ENCODE peak calls at places on chromosomes 2 and 18, in six cellular contexts. M, Y, L, R, F and T are unnamed samples. For H3K4me1, the result is how much of the 10 kb centered on the place peaks cover.

GRCh38 chr2:8510519-8510918 is 171.3 kb upstream of the ID2 start:
- DNase-seq in M (no peak), Y (no peak), L (no peak), R (peak), F (no peak), T (no peak)

GRCh38 chr2:38268691-38269309 is 108.3 kb downstream of the ATL2 start:
- DNase-seq in M (no peak), Y (no peak), L (no peak), R (no peak), F (no peak), T (no peak)

GRCh38 chr18:59607471-59607870 is 89.8 kb downstream of the CCBE1 start:
- DNase-seq in M (no peak), Y (peak), L (no peak), R (no peak), F (no peak), T (no peak)

GRCh38 chr2:42342061-42342794 is 18.8 kb downstream of the COX7A2L start:
- DNase-seq in M (peak), Y (peak), L (no peak), R (peak), F (peak), T (no peak)

GRCh38 chr2:11631462-11631861 is 38.5 kb downstream of the NTSR2 start:
- DNase-seq in M (no peak), Y (no peak), L (no peak), R (no peak), F (no peak), T (peak)

GRCh38 chr18:37654711-37655369 is 89.2 kb upstream of the CELF4 start:
- DNase-seq in M (no peak), Y (peak), L (no peak), R (no peak), F (no peak), T (no peak)

GRCh38 chr18:76958692-76959341 is 136.5 kb downstream of the ZNF236 start:
- DNase-seq in M (no peak), Y (no peak), L (no peak), R (no peak), F (peak), T (no peak)

GRCh38 chr2:85600951-85601770 is 1.3 kb downstream of the TMEM150A start:
- DNase-seq in M (no peak), Y (no peak), L (no peak), R (no peak), F (no peak), T (no peak)

GRCh38 chr18:42190643-42191042 is 235.6 kb downstream of the PIK3C3 start:
- DNase-seq in M (no peak), Y (no peak), L (no peak), R (no peak), F (no peak), T (no peak)

GRCh38 chr18:23828426-23828825 is 139.2 kb downstream of the LAMA3 start:
- DNase-seq in M (no peak), Y (peak), L (no peak), R (no peak), F (peak), T (no peak)

GRCh38 chr2:100065029-100065428 is 77.4 kb downstream of the AFF3 start:
- DNase-seq in M (no peak), Y (no peak), L (no peak), R (no peak), F (no peak), T (no peak)

GRCh38 chr2:12556762-12557161 is 160.0 kb upstream of the TRIB2 start:
- DNase-seq in M (no peak), Y (no peak), L (no peak), R (no peak), F (peak), T (no peak)

GRCh38 chr18:23618862-23619387 is 32.6 kb upstream of the NPC1 start:
- DNase-seq in M (peak), Y (no peak), L (peak), R (no peak), F (no peak), T (no peak)

GRCh38 chr2:205660521-205661124 is 21.7 kb upstream of the NRP2 start:
- DNase-seq in M (peak), Y (peak), L (peak), R (no peak), F (no peak), T (peak)

GRCh38 chr2:74525717-74526648 is at the start of gene DQX1:
- DNase-seq in M (no peak), Y (no peak), L (peak), R (no peak), F (peak), T (no peak)

GRCh38 chr2:226411727-226412360 is 387.8 kb downstream of the IRS1 start:
- DNase-seq in M (no peak), Y (no peak), L (no peak), R (no peak), F (no peak), T (no peak)

GRCh38 chr2:141994066-141994465 is 136.8 kb downstream of the LRP1B start:
- DNase-seq in M (no peak), Y (no peak), L (no peak), R (no peak), F (no peak), T (no peak)

GRCh38 chr2:145757503-145758290 is 1237.8 kb upstream of the ZEB2 start:
- DNase-seq in M (no peak), Y (no peak), L (no peak), R (no peak), F (no peak), T (no peak)

GRCh38 chr18:8689431-8689830 is 15.9 kb upstream of the MTCL1 start:
- DNase-seq in M (no peak), Y (peak), L (no peak), R (no peak), F (no peak), T (no peak)

GRCh38 chr2:240514631-240515030 is 43.2 kb downstream of the ANKMY1 start:
- DNase-seq in M (no peak), Y (no peak), L (peak), R (no peak), F (no peak), T (no peak)

GRCh38 chr2:241545113-241545512 is 13.4 kb upstream of the BOK start:
- DNase-seq in M (no peak), Y (no peak), L (no peak), R (no peak), F (peak), T (no peak)

GRCh38 chr18:41618135-41618534 is 336.9 kb upstream of the PIK3C3 start:
- DNase-seq in M (no peak), Y (no peak), L (no peak), R (no peak), F (no peak), T (no peak)

GRCh38 chr2:113203901-113204519 is 30.2 kb downstream of the PSD4 start:
- DNase-seq in M (no peak), Y (no peak), L (peak), R (no peak), F (peak), T (peak)

GRCh38 chr2:209495855-209496585 is 72.2 kb downstream of the MAP2 start:
- DNase-seq in M (no peak), Y (no peak), L (no peak), R (no peak), F (peak), T (no peak)

GRCh38 chr2:236156860-236157194 is 11.4 kb downstream of the GBX2 start:
- DNase-seq in M (no peak), Y (no peak), L (no peak), R (no peak), F (no peak), T (no peak)

GRCh38 chr2:42054657-42055430 is 7.0 kb downstream of the PKDCC start:
- DNase-seq in M (no peak), Y (no peak), L (no peak), R (no peak), F (no peak), T (no peak)

GRCh38 chr18:59921384-59921891 is 21.6 kb downstream of the PMAIP1 start:
- DNase-seq in M (no peak), Y (peak), L (no peak), R (no peak), F (no peak), T (no peak)

GRCh38 chr18:24014986-24015896 is 687 bp downstream of the TTC39C start:
- DNase-seq in M (peak), Y (no peak), L (no peak), R (peak), F (peak), T (peak)

GRCh38 chr2:96921561-96922303 is 51.9 kb upstream of the SEMA4C start:
- DNase-seq in M (no peak), Y (no peak), L (no peak), R (no peak), F (no peak), T (no peak)

DNA sequence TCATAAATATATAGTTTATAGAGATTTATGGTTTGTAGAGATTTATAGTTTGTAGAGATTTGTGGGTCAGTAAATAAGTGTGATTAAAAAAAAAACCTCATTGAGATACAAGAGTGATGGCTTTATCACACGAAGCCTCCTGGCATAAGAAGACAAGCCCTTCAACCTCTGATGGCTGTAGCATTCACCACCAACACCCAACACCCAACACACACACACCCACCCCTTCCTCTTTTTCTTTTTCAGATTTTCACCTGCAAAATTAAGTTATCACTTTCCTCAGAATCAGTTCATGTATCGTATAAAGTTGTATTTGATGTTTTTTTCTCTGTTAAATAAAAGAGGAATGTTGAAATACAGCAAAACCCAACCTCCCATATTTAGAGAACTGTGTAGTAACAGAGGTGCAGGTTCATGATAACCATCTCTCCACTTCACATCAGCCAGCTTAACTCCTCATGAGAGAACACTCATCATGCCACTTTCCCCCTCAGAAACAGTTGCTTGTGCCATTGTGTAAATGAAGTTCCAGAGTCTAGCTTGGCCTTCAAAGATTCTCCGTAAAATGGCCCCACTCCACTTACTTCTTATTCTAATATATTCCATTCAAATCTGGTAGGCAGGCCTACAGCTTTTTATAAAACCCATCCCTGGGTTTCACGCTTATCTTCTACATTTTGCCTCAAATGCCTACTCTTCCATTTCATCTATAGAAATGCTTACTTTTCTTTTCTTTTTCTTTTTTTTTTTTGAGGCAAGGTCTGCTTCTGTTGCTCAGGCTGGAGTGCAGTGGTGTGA is 105.9 kb downstream of the SPTBN1 start:
- DNase-seq in M (no peak), Y (no peak), L (no peak), R (no peak), F (no peak), T (no peak)
- H3K4me1 ChIP-seq in M (under half), Y (half or more), L (under half), R (half or more), F (under half), T (under half)

DNA sequence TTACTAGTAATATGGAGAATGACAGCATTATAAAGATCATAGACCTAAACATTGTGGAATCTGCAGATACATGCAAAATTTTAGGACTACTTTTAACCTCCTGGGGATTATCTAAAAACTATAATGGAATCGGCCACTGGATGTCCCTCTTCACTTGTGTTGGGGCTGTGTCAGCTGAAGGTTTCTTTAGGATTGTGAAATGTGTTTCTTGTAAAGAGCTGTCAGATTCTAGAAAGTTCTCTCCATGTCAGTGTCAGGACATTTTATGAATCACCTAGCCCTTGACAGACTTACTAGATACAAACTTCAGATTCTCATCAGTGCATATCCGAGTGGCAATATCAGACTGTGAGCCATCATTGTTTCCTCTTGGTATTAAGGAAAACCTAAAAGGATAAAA is 107.2 kb downstream of the CPS1 start:
- DNase-seq in M (no peak), Y (no peak), L (no peak), R (no peak), F (peak), T (no peak)
- TF ChIP-seq CTCF in M (no peak), Y (no peak), L (peak), R (no peak), F (no peak), T (no peak)

GRCh38 chr2:60534034-60534393 is 19.4 kb downstream of the BCL11A start:
- DNase-seq in M (no peak), Y (no peak), L (peak), R (no peak), F (no peak), T (no peak)

GRCh38 chr2:60530660-60531276 is 22.7 kb downstream of the BCL11A start:
- DNase-seq in M (peak), Y (peak), L (peak), R (no peak), F (no peak), T (peak)

GRCh38 chr2:60531638-60532216 is 21.7 kb downstream of the BCL11A start:
- DNase-seq in M (peak), Y (no peak), L (peak), R (no peak), F (no peak), T (no peak)

GRCh38 chr2:60533114-60534033 is 20.1 kb downstream of the BCL11A start:
- DNase-seq in M (no peak), Y (no peak), L (no peak), R (no peak), F (no peak), T (no peak)

DNA sequence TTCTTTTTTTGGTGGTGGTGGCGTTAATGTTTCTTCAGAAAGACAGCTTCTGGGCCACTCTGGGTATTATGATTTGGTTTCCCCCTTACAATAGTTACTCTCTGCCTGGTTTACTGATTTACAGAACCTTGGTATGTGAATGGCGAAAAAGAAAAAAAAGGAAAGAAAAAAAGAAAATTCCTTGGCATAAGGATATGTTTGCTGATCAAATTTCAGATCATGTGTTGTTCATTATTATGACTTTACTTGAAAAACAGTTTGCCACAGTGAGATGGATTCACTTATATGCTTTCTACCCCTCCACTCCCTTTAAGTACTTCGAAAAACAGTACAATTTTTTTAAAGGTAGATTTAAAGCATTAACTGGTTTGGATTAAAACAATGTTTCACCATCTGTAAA is 21.0 kb downstream of the BCL11A start:
- DNase-seq in M (no peak), Y (no peak), L (no peak), R (no peak), F (no peak), T (no peak)
- TF ChIP-seq POLR2AphosphoS5 in M (no peak), Y (no peak), L (no peak), R (no peak), F (no peak), T (no peak)

GRCh38 chr18:79458917-79459803 is 63.4 kb downstream of the NFATC1 start:
- DNase-seq in M (no peak), Y (no peak), L (no peak), R (no peak), F (peak), T (no peak)

GRCh38 chr18:79459946-79460345 is 64.2 kb downstream of the NFATC1 start:
- DNase-seq in M (no peak), Y (no peak), L (no peak), R (no peak), F (peak), T (no peak)

GRCh38 chr18:79457652-79458051 is 61.9 kb downstream of the NFATC1 start:
- DNase-seq in M (no peak), Y (no peak), L (no peak), R (no peak), F (no peak), T (no peak)

GRCh38 chr18:79457239-79457638 is 61.5 kb downstream of the NFATC1 start:
- DNase-seq in M (no peak), Y (no peak), L (no peak), R (no peak), F (no peak), T (no peak)

DNA sequence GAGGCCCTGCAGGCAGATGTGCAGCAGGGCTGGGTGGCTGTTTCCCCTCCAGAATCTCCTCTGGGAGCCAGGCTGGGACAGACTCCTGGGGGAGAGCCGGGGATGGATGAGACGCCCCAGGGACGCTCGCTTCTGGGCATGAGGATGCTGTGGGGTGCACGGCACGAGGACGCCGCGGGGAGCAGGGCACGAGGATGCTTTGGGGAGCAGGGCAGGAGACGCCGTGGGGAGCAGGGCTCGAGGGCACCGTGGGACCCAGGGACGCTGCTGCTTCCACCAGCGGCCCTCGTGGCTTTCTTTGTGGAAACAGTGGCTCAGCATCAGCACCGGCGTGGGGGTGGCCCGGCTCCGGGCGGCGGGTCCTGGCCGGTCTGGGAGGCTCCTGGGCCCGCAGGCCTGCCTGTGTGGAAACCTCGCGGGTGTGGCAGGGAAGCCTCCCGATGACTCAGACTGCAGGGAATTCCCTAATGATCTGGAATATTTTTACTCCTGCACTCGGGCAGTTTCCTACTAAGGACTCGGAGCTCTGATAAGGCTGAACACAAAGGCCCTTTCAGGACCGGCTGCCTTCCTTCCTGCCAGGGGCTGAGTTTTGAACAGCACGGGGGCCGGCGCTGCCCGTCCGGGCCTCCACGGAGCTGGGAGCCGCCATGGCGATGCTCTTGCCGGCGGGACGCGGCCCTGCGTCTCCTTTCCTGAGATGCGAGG is 62.6 kb downstream of the NFATC1 start:
- DNase-seq in M (peak), Y (peak), L (no peak), R (peak), F (peak), T (no peak)
- H3K4me1 ChIP-seq in M (under half), Y (half or more), L (under half), R (under half), F (under half), T (under half)

DNA sequence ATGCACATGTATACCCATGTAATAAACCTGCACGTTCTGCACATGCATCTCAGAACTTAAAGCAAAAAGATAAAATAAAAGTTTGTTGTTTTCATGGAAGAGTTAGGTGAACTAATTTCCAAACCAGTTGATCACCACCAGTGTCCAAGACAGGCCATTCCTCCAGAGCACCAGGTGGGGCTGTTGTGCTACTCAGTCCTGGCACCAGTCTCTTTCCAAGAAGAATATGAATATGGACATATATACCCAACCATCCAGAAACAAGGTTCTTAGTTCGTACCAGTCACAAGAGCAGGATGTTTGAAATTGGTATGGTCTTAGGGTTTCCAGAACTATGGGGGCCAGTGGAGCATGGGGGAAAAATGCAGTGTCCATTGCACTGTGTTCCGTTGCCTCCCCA is 17.2 kb upstream of the TNP1 start:
- DNase-seq in M (no peak), Y (no peak), L (no peak), R (no peak), F (peak), T (no peak)
- TF ChIP-seq CTCF in M (no peak), Y (no peak), L (peak), R (no peak), F (peak), T (no peak)

GRCh38 chr18:62018761-62019041 is 125.9 kb upstream of the RNF152 start:
- DNase-seq in M (no peak), Y (no peak), L (no peak), R (no peak), F (no peak), T (no peak)

GRCh38 chr18:62017618-62018017 is 124.8 kb upstream of the RNF152 start:
- DNase-seq in M (no peak), Y (no peak), L (no peak), R (no peak), F (no peak), T (no peak)

DNA sequence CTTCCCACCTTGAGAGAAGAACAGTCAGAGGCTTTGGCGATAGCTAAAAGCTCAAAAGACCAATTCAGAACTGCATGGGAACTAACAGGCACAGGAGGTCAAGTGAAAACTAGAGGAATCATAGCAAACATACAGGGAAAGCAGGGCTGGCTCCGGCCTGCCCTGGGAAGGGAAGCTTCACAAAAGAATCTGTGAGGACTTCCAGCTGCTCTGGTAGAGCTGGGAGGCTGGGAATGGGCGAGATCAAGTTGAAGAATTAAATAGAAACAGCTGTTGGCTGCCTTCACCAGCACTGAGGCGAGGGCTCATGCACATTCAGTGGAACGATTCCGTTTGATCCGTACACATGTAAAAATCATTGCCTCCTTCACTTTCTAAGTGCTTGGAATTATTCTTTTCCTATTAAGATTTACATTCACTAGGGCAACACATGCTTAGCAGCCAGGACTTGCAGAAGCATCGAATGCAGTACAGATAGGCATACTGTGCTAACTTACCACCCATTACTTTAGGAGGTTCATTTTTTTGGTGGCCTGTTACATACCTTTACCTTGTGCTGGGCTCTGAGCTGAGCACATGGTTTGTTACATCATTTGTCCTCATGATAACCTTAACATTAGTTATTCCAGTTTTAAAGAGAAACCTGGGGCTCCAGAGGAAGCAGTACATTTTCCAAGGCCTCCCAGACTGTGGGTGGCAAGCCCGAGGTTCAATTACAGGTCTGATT is 125.4 kb upstream of the RNF152 start:
- DNase-seq in M (peak), Y (no peak), L (no peak), R (no peak), F (no peak), T (peak)
- TF ChIP-seq POLR2AphosphoS5 in M (peak), Y (peak), L (no peak), R (no peak), F (no peak), T (peak)

GRCh38 chr2:10372862-10373240 is 70.1 kb downstream of the HPCAL1 start:
- DNase-seq in M (no peak), Y (no peak), L (no peak), R (no peak), F (no peak), T (no peak)
- H3K4me1 ChIP-seq in M (under half), Y (under half), L (under half), R (under half), F (under half), T (under half)